ENCODE peak calls at places on chromosomes 2 and 18, in seven cellular contexts. W, R, D, T, P, I and B are unnamed samples.

GRCh38 chr2:179555681-179556283 is 291.1 kb upstream of the SESTD1 start:
- DNase-seq in W (no peak), R (no peak), D (no peak), T (no peak), P (no peak), I (no peak), B (no peak)

GRCh38 chr2:49271060-49271665 is 116.8 kb upstream of the FSHR start:
- DNase-seq in W (no peak), R (no peak), D (no peak), T (no peak), P (no peak), I (no peak), B (no peak)

GRCh38 chr2:159202568-159203071 is 83.9 kb downstream of the WDSUB1 start:
- DNase-seq in W (peak; percentile 93), R (peak; percentile 99), D (peak; percentile 96), T (no peak), P (no peak), I (peak; percentile 100), B (no peak)

GRCh38 chr2:134231965-134232340 is 21.9 kb upstream of the MGAT5 start:
- DNase-seq in W (no peak), R (peak; percentile 51), D (peak; percentile 95), T (no peak), P (no peak), I (peak; percentile 83), B (no peak)

GRCh38 chr2:20443276-20443920 is 3.5 kb upstream of the RHOB start:
- DNase-seq in W (peak; percentile 87), R (peak; percentile 70), D (peak; percentile 93), T (no peak), P (peak; percentile 59), I (peak; percentile 57), B (no peak)

GRCh38 chr18:9335255-9336045 is 877 bp downstream of the TWSG1 start:
- DNase-seq in W (no peak), R (peak; percentile 41), D (peak; percentile 6), T (no peak), P (no peak), I (peak; percentile 29), B (no peak)

GRCh38 chr18:60656563-60656962 is 284.0 kb upstream of the MC4R start:
- DNase-seq in W (no peak), R (no peak), D (no peak), T (no peak), P (no peak), I (no peak), B (no peak)

GRCh38 chr2:209579236-209579749 is 155.4 kb downstream of the MAP2 start:
- DNase-seq in W (peak; percentile 86), R (peak; percentile 44), D (no peak), T (no peak), P (no peak), I (no peak), B (no peak)

GRCh38 chr18:13982136-13982535 is 66.8 kb upstream of the MC2R start:
- DNase-seq in W (no peak), R (no peak), D (no peak), T (no peak), P (no peak), I (no peak), B (no peak)